ENCODE peak calls at places on chromosome 6, in eight cellular contexts. W, H, R, T, J, Y, M and E are unnamed samples.

GRCh38 chr6:4561078-4561435 is 215.1 kb upstream of the CDYL start:
- DNase-seq in Y (no peak), M (no peak), W (no peak), J (no peak), H (no peak), T (no peak), R (no peak), E (no peak)

GRCh38 chr6:25012657-25013056 is 76.9 kb upstream of the RIPOR2 start:
- DNase-seq in Y (peak; percentile 69), H (no peak), R (no peak), M (peak; percentile 83), T (no peak), J (peak; percentile 66), W (peak; percentile 86), E (peak; percentile 70)

GRCh38 chr6:127514396-127515227 is 4.5 kb downstream of the MTCL3 start:
- DNase-seq in M (peak; percentile 72), T (peak; percentile 54), Y (no peak), H (peak; percentile 42), R (no peak), W (peak; percentile 44), J (peak; percentile 24), E (no peak)

GRCh38 chr6:26411751-26412150 is 9.7 kb downstream of the BTN3A1 start:
- DNase-seq in M (no peak), R (no peak), T (no peak), J (peak; percentile 10), W (no peak), Y (no peak), H (no peak), E (no peak)

GRCh38 chr6:7979831-7980230 is 69.2 kb upstream of the TXNDC5 start:
- DNase-seq in H (no peak), Y (no peak), J (no peak), T (no peak), R (no peak), W (no peak), M (peak; percentile 33), E (no peak)

GRCh38 chr6:25670208-25670607 is 18.2 kb downstream of the SCGN start:
- DNase-seq in J (no peak), Y (no peak), T (no peak), W (no peak), M (no peak), H (no peak), R (peak; percentile 31), E (no peak)

GRCh38 chr6:69813508-69813907 is 16.7 kb upstream of the LMBRD1 start:
- DNase-seq in J (no peak), R (no peak), W (no peak), T (no peak), Y (no peak), H (no peak), M (no peak), E (no peak)

GRCh38 chr6:150304421-150304820 is 64.4 kb upstream of the IYD start:
- DNase-seq in J (no peak), Y (no peak), M (no peak), R (no peak), H (no peak), T (no peak), W (no peak), E (no peak)

GRCh38 chr6:73340048-73340447 is 14.0 kb downstream of the DPPA5 start:
- DNase-seq in T (no peak), R (no peak), M (peak; percentile 24), J (peak; percentile 66), Y (peak; percentile 41), H (no peak), W (no peak), E (no peak)

GRCh38 chr6:105790635-105791034 is 295.5 kb upstream of the PRDM1 start:
- DNase-seq in J (no peak), R (no peak), W (no peak), Y (no peak), M (no peak), H (no peak), T (no peak), E (no peak)
- TF ChIP-seq CTCF in J (peak; percentile 19), R (no peak), W (peak; percentile 9), Y (peak; percentile 27), M (no peak), H (no peak), T (no peak), E (peak; percentile 4)

GRCh38 chr6:106072501-106073140 is 13.5 kb upstream of the PRDM1 start:
- DNase-seq in R (no peak), T (no peak), H (no peak), M (no peak), W (no peak), Y (no peak), J (no peak), E (no peak)
- TF ChIP-seq CTCF in R (no peak), T (no peak), H (no peak), M (no peak), W (no peak), Y (no peak), J (no peak), E (no peak)

GRCh38 chr6:297571-298232 is 5.4 kb downstream of the DUSP22 start:
- DNase-seq in T (no peak), H (no peak), R (no peak), M (no peak), J (no peak), Y (no peak), W (no peak), E (no peak)

GRCh38 chr6:299050-299980 is 7.0 kb downstream of the DUSP22 start:
- DNase-seq in J (peak; percentile 57), Y (no peak), T (no peak), W (peak; percentile 16), M (no peak), H (no peak), R (no peak), E (no peak)

GRCh38 chr6:294656-295565 is 2.6 kb downstream of the DUSP22 start:
- DNase-seq in J (peak; percentile 35), Y (no peak), T (no peak), M (no peak), H (no peak), W (no peak), R (no peak), E (no peak)

GRCh38 chr6:298233-299049 is 6.2 kb downstream of the DUSP22 start:
- DNase-seq in J (no peak), R (no peak), Y (no peak), T (no peak), W (no peak), H (no peak), M (no peak), E (no peak)

DNA sequence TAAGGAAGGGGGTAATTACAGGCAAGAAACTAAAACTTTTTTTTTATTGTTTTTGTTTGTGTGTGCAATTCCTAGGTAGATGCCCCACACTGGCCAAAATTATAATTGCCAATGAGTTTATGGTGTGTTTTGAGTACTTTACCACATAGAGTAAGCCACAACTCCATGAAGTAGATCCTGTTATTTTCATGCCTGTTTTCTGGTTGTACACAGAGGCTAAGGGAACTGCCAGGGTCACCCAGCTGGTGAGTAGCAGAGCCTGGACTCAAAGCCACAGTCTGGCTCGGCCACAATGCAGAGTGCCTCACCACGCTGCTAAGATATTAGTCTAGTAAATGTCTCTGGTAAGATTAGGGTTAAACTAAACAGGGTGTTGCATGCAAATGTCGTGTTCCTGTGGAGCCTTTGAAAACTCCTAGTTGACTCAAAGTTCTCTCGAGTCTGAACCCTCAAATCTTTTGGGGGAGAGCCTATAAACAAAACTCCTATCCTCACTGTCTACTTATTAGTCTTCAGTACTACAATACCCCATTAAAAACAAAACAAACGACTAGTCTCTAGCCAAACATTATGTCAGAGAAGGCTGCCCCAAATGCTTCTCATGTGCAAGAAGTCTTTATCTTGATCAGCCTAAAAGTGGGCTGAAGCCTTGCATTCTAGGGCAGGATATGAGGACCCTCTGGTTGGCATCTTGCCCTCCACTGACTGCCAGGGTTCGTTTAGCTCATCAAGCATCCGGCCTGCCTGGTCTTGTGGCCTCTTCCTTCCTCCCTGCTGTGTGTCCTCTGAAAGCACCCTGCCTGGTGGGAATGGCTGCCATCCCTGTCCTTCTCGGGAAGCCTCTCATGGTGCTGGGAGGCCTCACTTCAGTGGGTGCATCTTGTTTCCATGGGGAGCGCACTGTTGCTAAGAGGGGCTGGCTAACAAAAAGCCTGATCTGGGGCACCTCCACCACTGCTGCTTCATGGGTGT is 4.2 kb downstream of the DUSP22 start:
- DNase-seq in R (no peak), Y (no peak), H (no peak), M (no peak), J (no peak), W (peak; percentile 11), T (no peak), E (no peak)
- TF ChIP-seq CTCF in R (no peak), Y (peak; percentile 34), H (no peak), M (no peak), J (no peak), W (no peak), T (no peak), E (no peak)

GRCh38 chr6:137341721-137342195 is 122.6 kb upstream of the IFNGR1 start:
- DNase-seq in R (no peak), W (peak; percentile 51), J (peak; percentile 17), Y (peak; percentile 59), T (peak; percentile 63), M (no peak), H (peak; percentile 35), E (no peak)
- TF ChIP-seq CTCF in R (peak; percentile 56), W (no peak), J (no peak), Y (peak; percentile 62), T (no peak), M (peak; percentile 14), H (peak; percentile 72), E (no peak)

GRCh38 chr6:12845224-12846004 is 128.8 kb downstream of the PHACTR1 start:
- DNase-seq in T (no peak), M (no peak), H (no peak), J (no peak), R (no peak), Y (no peak), W (no peak), E (no peak)
- TF ChIP-seq CTCF in T (no peak), M (no peak), H (no peak), J (no peak), R (no peak), Y (no peak), W (no peak), E (no peak)

DNA sequence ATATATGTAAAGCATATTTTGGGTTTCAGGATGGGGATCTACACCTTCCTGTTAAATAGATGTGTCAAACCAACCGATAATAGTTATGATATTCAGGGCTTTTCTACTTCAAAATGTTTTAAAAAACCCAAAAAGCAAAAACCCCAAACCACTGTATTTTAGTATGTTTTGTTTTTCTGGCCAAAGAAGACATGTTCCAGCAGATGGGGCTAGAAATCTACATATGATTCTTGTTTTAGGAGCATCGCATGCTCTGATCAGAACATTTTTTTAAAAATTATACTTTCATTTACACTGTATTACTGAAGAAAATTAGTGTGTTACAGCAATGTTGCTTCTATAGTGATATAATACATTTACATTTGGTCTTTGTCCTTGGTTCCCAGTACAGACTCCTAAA is 11.0 kb downstream of the RMND1 start:
- DNase-seq in H (no peak), W (peak; percentile 62), T (no peak), R (no peak), M (peak; percentile 34), Y (no peak), J (peak; percentile 15), E (no peak)
- TF ChIP-seq CTCF in H (peak; percentile 65), W (peak; percentile 50), T (peak; percentile 17), R (peak; percentile 52), M (peak; percentile 50), Y (peak; percentile 49), J (peak; percentile 19), E (peak; percentile 26)

DNA sequence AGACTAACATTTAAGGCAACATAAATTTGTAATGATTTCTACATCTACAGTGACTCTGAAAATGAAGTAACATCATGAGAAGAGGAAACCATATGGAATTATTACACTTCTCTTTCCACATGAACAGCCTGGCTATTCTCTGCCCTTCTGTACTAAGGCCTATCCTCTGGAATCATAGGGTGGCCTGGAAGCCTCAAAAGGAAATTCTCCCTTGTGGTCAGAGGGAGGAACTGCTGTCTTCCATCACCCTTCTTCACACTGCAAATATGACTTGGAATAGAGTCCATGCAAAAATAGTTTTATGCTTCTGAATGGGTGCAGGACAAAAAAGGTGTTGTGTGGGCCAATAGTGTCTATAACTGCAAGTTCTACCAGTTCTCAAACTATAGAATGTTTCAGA is 44.6 kb upstream of the SH3BGRL2 start:
- DNase-seq in R (peak; percentile 57), H (no peak), W (peak; percentile 47), M (no peak), J (peak; percentile 55), T (no peak), Y (peak; percentile 60), E (no peak)
- TF ChIP-seq CTCF in R (peak; percentile 29), H (no peak), W (peak; percentile 70), M (peak; percentile 69), J (peak; percentile 69), T (no peak), Y (peak; percentile 59), E (peak; percentile 54)